ENCODE peak calls at places on chromosomes 11 and 22, in nine cellular contexts. S is tibial nerve; B is lung; Z is Karpas-422; V is CD8-positive, alpha-beta memory T cell; U is iPS DF 6.9; Y is CD8-positive, alpha-beta T cell; W is right cardiac atrium; I is A549. R is an unnamed sample.

GRCh38 chr11:77125695-77126094 is 2.4 kb upstream of the MYO7A start:
- DNase-seq in B (no peak), S (no peak), W (peak; percentile 32), Z (no peak), V (no peak), Y (no peak), I (no peak), U (no peak), R (no peak)

GRCh38 chr22:40157546-40157945 is 20.2 kb upstream of the TNRC6B start:
- DNase-seq in B (no peak), W (no peak), I (no peak), Z (no peak), Y (no peak), S (no peak), U (no peak), V (no peak), R (no peak)

GRCh38 chr11:117248341-117248740 is 15.9 kb downstream of the RNF214 start:
- DNase-seq in W (no peak), S (no peak), B (no peak), Z (no peak), Y (no peak), U (no peak), I (no peak), V (no peak), R (no peak)

GRCh38 chr22:28938286-28938833 is 55.0 kb downstream of the ZNRF3 start:
- DNase-seq in Y (no peak), S (no peak), W (no peak), V (no peak), I (no peak), U (no peak), Z (no peak), B (no peak), R (no peak)

GRCh38 chr11:72673284-72673942 is 809 bp downstream of the PDE2A start:
- DNase-seq in Y (no peak), U (no peak), B (no peak), V (no peak), I (no peak), S (no peak), W (no peak), Z (no peak), R (no peak)

GRCh38 chr11:73564903-73565302 is 33.0 kb downstream of the FAM168A start:
- DNase-seq in W (no peak), Z (no peak), Y (no peak), U (no peak), V (no peak), S (no peak), B (no peak), I (no peak), R (no peak)

GRCh38 chr11:112516771-112517170 is 256.1 kb upstream of the PLET1 start:
- DNase-seq in I (no peak), Z (no peak), W (no peak), V (no peak), U (no peak), Y (no peak), S (no peak), B (no peak), R (no peak)

GRCh38 chr11:70668204-70669202 is 270.2 kb downstream of the CTTN start:
- DNase-seq in W (no peak), I (no peak), Y (no peak), S (no peak), Z (no peak), V (no peak), U (no peak), B (no peak), R (no peak)

GRCh38 chr22:45968751-45969413 is 8.1 kb downstream of the WNT7B start:
- DNase-seq in Y (no peak), I (peak; percentile 77), Z (no peak), B (no peak), W (no peak), V (no peak), S (no peak), U (no peak), R (no peak)

GRCh38 chr22:27609411-27610029 is 192.0 kb downstream of the MN1 start:
- DNase-seq in Y (no peak), V (no peak), Z (no peak), B (no peak), U (no peak), I (no peak), S (no peak), W (no peak), R (no peak)

GRCh38 chr11:95092549-95093324 is 3.1 kb downstream of the ENDOD1 start:
- DNase-seq in B (no peak), U (no peak), S (no peak), Y (peak; percentile 16), Z (peak; percentile 88), W (no peak), V (no peak), I (peak; percentile 41), R (no peak)

GRCh38 chr11:331332-332060 is 10.8 kb upstream of the IFITM3 start:
- DNase-seq in S (no peak), B (no peak), V (no peak), Z (no peak), U (no peak), I (no peak), W (peak; percentile 49), Y (no peak), R (no peak)

GRCh38 chr11:330307-330693 is 9.6 kb upstream of the IFITM3 start:
- DNase-seq in I (no peak), Y (no peak), S (no peak), V (no peak), B (no peak), U (no peak), Z (no peak), W (peak; percentile 38), R (no peak)

GRCh38 chr11:330694-331314 is 10.1 kb upstream of the IFITM3 start:
- DNase-seq in I (no peak), Y (no peak), S (no peak), B (no peak), V (no peak), Z (no peak), U (no peak), W (peak; percentile 57), R (no peak)

GRCh38 chr11:328012-328411 is 7.4 kb upstream of the IFITM3 start:
- DNase-seq in S (no peak), I (no peak), U (no peak), Y (no peak), Z (no peak), W (peak; percentile 35), V (no peak), B (no peak), R (no peak)

DNA sequence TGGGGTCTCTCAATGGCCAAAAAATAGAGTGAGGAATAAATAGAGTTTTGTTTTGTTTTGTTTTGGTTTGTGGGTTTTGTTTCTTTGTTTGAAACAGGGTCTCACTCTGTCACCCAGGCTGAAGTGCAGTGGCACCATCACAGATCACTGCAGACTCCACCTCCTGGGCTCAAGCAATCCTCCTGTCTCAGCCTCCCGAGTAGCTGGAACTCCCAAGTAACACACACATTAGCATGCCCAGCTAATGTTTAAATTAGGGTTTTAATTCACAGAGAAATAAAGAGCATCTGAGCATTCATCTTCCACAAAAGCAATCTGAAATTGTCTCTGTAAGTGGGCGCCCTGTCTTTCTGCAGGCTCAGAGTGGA is 9.2 kb upstream of the IFITM3 start:
- DNase-seq in Z (no peak), V (no peak), Y (no peak), I (no peak), S (no peak), B (no peak), W (peak; percentile 18), U (no peak), R (no peak)
- H3K4me1 ChIP-seq in Z (peaks cover 12% of the 10 kb centered on the region), V (peaks cover 50% of the 10 kb centered on the region), Y (peaks cover 75% of the 10 kb centered on the region), I (peaks cover 9% of the 10 kb centered on the region), S (peaks cover 4% of the 10 kb centered on the region), B (no peaks in the 10 kb centered on the region), W (peaks cover 3% of the 10 kb centered on the region), U (peaks cover 1% of the 10 kb centered on the region), R (peaks cover 37% of the 10 kb centered on the region)

GRCh38 chr11:2532704-2533641 is 88.2 kb downstream of the KCNQ1 start:
- DNase-seq in B (peak; percentile 90), U (peak; percentile 92), I (peak; percentile 83), S (peak; percentile 89), V (peak; percentile 87), Z (peak; percentile 97), W (peak; percentile 95), Y (peak; percentile 97), R (peak; percentile 89)
- H3K27ac ChIP-seq in B (no peak overlapping the region), U (no peak overlapping the region), I (no peak overlapping the region), S (no peak overlapping the region), V (peak overlapping the region; percentile 12), Z (no peak overlapping the region), W (no peak overlapping the region), Y (no peak overlapping the region), R (peak overlapping the region; percentile 24)

GRCh38 chr11:123306531-123306930 is 111.5 kb upstream of the CLMP start:
- DNase-seq in W (no peak), V (no peak), I (no peak), Y (no peak), S (no peak), U (no peak), B (no peak), Z (peak; percentile 93), R (no peak)

GRCh38 chr11:123304828-123305530 is 109.9 kb upstream of the CLMP start:
- DNase-seq in Y (no peak), W (no peak), B (peak; percentile 38), S (no peak), U (no peak), I (no peak), V (no peak), Z (peak; percentile 90), R (no peak)

GRCh38 chr11:123303924-123304323 is 108.9 kb upstream of the CLMP start:
- DNase-seq in I (no peak), S (no peak), V (no peak), W (no peak), B (no peak), Y (no peak), U (no peak), Z (peak; percentile 91), R (no peak)

GRCh38 chr11:123307276-123307675 is 112.2 kb upstream of the CLMP start:
- DNase-seq in W (no peak), Z (peak; percentile 68), U (no peak), Y (no peak), S (no peak), B (no peak), V (no peak), I (no peak), R (no peak)

GRCh38 chr11:123305601-123306000 is 110.6 kb upstream of the CLMP start:
- DNase-seq in W (no peak), I (no peak), Z (peak; percentile 91), U (no peak), B (no peak), Y (no peak), V (no peak), S (no peak), R (no peak)
- H3K4me1 ChIP-seq in W (no peaks in the 10 kb centered on the region), I (peaks cover 17% of the 10 kb centered on the region), Z (peaks cover 78% of the 10 kb centered on the region), U (peaks cover 4% of the 10 kb centered on the region), B (peaks cover 3% of the 10 kb centered on the region), Y (peaks cover 10% of the 10 kb centered on the region), V (peaks cover 22% of the 10 kb centered on the region), S (no peaks in the 10 kb centered on the region), R (peaks cover 30% of the 10 kb centered on the region)

DNA sequence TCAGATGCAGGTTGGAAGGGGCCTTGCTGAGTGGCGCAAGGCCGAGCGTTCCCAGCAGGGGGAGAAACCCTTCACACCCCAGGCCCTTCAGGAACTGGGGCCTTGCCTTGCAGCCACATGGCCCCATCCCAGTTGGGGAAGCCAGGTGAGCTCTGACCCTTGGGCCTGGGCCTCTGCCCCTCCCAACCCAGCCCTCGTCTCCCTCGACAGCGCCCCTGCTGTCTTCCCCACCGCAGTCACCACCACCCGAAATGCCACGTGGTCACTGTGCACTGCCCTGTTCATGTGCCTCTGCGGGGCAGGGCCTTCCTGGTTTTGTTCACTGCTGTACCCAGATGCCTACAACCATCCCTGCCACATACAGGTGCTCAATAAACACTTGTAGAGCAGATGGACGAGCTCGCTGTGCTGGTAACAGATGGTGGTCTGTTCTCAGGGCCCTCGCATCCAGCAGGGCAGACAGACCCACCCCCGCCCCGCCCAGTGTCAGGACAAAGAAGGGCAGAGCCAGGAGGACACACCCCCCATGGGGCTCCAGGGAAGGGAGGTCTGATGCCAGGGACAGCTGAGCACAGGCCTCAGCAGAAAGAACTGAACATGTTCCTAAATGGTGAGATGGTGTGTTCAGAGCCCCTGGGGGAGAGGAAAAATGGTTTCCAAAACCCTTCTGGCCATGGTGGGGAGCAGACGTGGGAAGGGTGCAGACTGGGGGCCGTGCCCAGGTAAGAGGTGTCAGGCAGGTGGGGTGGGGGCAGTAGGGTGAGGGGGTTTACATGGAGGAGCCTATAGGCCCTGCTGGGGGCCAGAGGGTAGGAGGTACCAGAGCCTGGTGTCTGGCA is 3.7 kb downstream of the POLR2L start:
- DNase-seq in Z (no peak), U (no peak), W (no peak), Y (no peak), S (no peak), B (no peak), V (no peak), I (peak; percentile 56), R (no peak)
- H3K27ac ChIP-seq in Z (no peak overlapping the region), U (no peak overlapping the region), W (no peak overlapping the region), Y (no peak overlapping the region), S (no peak overlapping the region), B (no peak overlapping the region), V (no peak overlapping the region), I (peak overlapping the region; percentile 99), R (no peak overlapping the region)

R was measured in right atrium auricular region.